ENCODE peak calls at places on chromosomes 3 and 15, in ten cellular contexts. S is posterior vena cava; F is NCI-H774; N is CD8-positive, alpha-beta T cell; P is HAP-1; J is Panc1; R is A172; H is IMR-90; C is breast epithelium; W is stimulated activated CD8-positive, alpha-beta memory T cell treated with anti-CD3 and anti-CD28 coated beads, Interleukin-4, amount 100 ng/mL, for 24 hours. Z is an unnamed sample.
A peak's percentile ranks its signal among the peaks of the same experiment; 100 is the strongest.

GRCh38 chr15:85828026-85828597 is 33.4 kb upstream of the KLHL25 start:
- DNase-seq in S (no peak), F (no peak), N (no peak), P (no peak), J (no peak), R (no peak), H (no peak), C (no peak), W (no peak), Z (no peak)

GRCh38 chr15:57411945-57412768 is 35.9 kb downstream of the CGNL1 start:
- DNase-seq in S (no peak), F (no peak), N (no peak), P (no peak), J (no peak), R (no peak), H (no peak), C (no peak), W (no peak), Z (no peak)

GRCh38 chr3:127671523-127672428 is 976 bp upstream of the ABTB1 start:
- DNase-seq in S (peak; percentile 84), F (no peak), N (peak; percentile 73), P (no peak), J (no peak), R (no peak), H (no peak), C (no peak), W (no peak), Z (no peak)

GRCh38 chr3:52529376-52530333 is 4.0 kb downstream of the NT5DC2 start:
- DNase-seq in S (peak; percentile 82), F (no peak), N (no peak), P (no peak), J (no peak), R (no peak), H (peak; percentile 46), C (no peak), W (no peak), Z (no peak)

GRCh38 chr3:73490453-73491311 is 134.1 kb downstream of the PDZRN3 start:
- DNase-seq in S (no peak), F (no peak), N (no peak), P (no peak), J (no peak), R (no peak), H (peak; percentile 70), C (no peak), W (no peak), Z (no peak)

GRCh38 chr3:61299981-61300380 is 48.7 kb upstream of the FHIT start:
- DNase-seq in S (no peak), F (no peak), N (no peak), P (peak; percentile 16), J (no peak), R (no peak), H (no peak), C (no peak), W (no peak), Z (no peak)

GRCh38 chr15:101063891-101064794 is 145.0 kb downstream of the LRRK1 start:
- DNase-seq in S (no peak), F (no peak), N (no peak), P (no peak), J (no peak), R (no peak), H (no peak), C (no peak), W (no peak), Z (no peak)

GRCh38 chr3:62131620-62132019 is 241.7 kb downstream of the FEZF2 start:
- DNase-seq in S (no peak), F (no peak), N (no peak), P (peak; percentile 16), J (no peak), R (no peak), H (peak; percentile 11), C (no peak), W (no peak), Z (no peak)

GRCh38 chr3:195442573-195443390 is at the start of gene ACAP2:
- DNase-seq in S (peak; percentile 100), F (peak; percentile 100), N (peak; percentile 99), P (peak; percentile 97), J (peak; percentile 93), R (peak; percentile 99), H (peak; percentile 99), C (peak; percentile 100), W (peak; percentile 99), Z (peak; percentile 99)

GRCh38 chr15:36940207-36940606 is 160.1 kb downstream of the MEIS2 start:
- DNase-seq in S (no peak), F (no peak), N (no peak), P (no peak), J (no peak), R (no peak), H (no peak), C (no peak), W (no peak), Z (no peak)

GRCh38 chr3:157626817-157627216 is 123.6 kb upstream of the VEPH1 start:
- DNase-seq in S (no peak), F (no peak), N (no peak), P (no peak), J (no peak), R (no peak), H (no peak), C (no peak), W (no peak), Z (no peak)

GRCh38 chr15:81851307-81851706 is 194.5 kb downstream of the MEX3B start:
- DNase-seq in S (no peak), F (no peak), N (no peak), P (no peak), J (no peak), R (no peak), H (no peak), C (no peak), W (no peak), Z (no peak)

GRCh38 chr3:157282261-157283191 is 122.6 kb upstream of the CCNL1 start:
- DNase-seq in S (peak; percentile 85), F (no peak), N (no peak), P (no peak), J (no peak), R (peak; percentile 84), H (peak; percentile 93), C (peak; percentile 42), W (no peak), Z (no peak)

GRCh38 chr3:53109190-53109589 is 21.0 kb downstream of the RFT1 start:
- DNase-seq in S (no peak), F (no peak), N (no peak), P (no peak), J (no peak), R (peak; percentile 78), H (peak; percentile 83), C (peak; percentile 59), W (no peak), Z (no peak)

GRCh38 chr15:28098766-28099554 is at the start of gene OCA2:
- DNase-seq in S (peak; percentile 85), F (peak; percentile 32), N (peak; percentile 63), P (peak; percentile 55), J (no peak), R (no peak), H (peak; percentile 30), C (peak; percentile 39), W (peak; percentile 44), Z (no peak)

GRCh38 chr3:187465503-187465902 is 97.3 kb downstream of the RTP4 start:
- DNase-seq in S (no peak), F (no peak), N (no peak), P (peak; percentile 23), J (no peak), R (no peak), H (no peak), C (no peak), W (no peak), Z (no peak)

GRCh38 chr3:149198611-149199010 is 23.0 kb downstream of the CP start:
- DNase-seq in S (no peak), F (no peak), N (no peak), P (peak; percentile 78), J (no peak), R (peak; percentile 6), H (peak; percentile 63), C (no peak), W (no peak), Z (no peak)

GRCh38 chr15:63463793-63464192 is 40.6 kb upstream of the USP3 start:
- DNase-seq in S (no peak), F (no peak), N (no peak), P (no peak), J (no peak), R (no peak), H (no peak), C (no peak), W (no peak), Z (no peak)

GRCh38 chr3:43742935-43743334 is 52.2 kb downstream of the ABHD5 start:
- DNase-seq in S (no peak), F (no peak), N (no peak), P (no peak), J (no peak), R (no peak), H (peak; percentile 62), C (no peak), W (no peak), Z (no peak)

GRCh38 chr3:73470851-73471250 is 153.9 kb downstream of the PDZRN3 start:
- DNase-seq in S (no peak), F (no peak), N (no peak), P (no peak), J (no peak), R (no peak), H (no peak), C (no peak), W (no peak), Z (no peak)

GRCh38 chr3:117818592-117818991 is 1109.0 kb downstream of the TUSC7 start:
- DNase-seq in S (no peak), F (no peak), N (no peak), P (no peak), J (no peak), R (no peak), H (no peak), C (no peak), W (no peak), Z (no peak)

GRCh38 chr15:41659190-41659589 is 1.0 kb upstream of the MGA start:
- DNase-seq in S (no peak), F (no peak), N (no peak), P (no peak), J (no peak), R (no peak), H (no peak), C (no peak), W (no peak), Z (no peak)

GRCh38 chr3:69020424-69020823 is 6.9 kb upstream of the EOGT start:
- DNase-seq in S (no peak), F (no peak), N (no peak), P (no peak), J (no peak), R (no peak), H (no peak), C (no peak), W (no peak), Z (no peak)

GRCh38 chr3:5479229-5479799 is 291.8 kb downstream of the EDEM1 start:
- DNase-seq in S (no peak), F (no peak), N (no peak), P (no peak), J (no peak), R (peak; percentile 2), H (no peak), C (no peak), W (no peak), Z (no peak)

GRCh38 chr3:12300137-12300536 is 11.3 kb downstream of the PPARG start:
- DNase-seq in S (no peak), F (no peak), N (no peak), P (peak; percentile 30), J (no peak), R (no peak), H (no peak), C (no peak), W (no peak), Z (no peak)

GRCh38 chr15:60971719-60972118 is 257.4 kb downstream of the RORA start:
- DNase-seq in S (no peak), F (no peak), N (no peak), P (no peak), J (no peak), R (no peak), H (no peak), C (no peak), W (no peak), Z (no peak)

GRCh38 chr15:89101302-89102191 is 13.3 kb downstream of the ABHD2 start:
- DNase-seq in S (peak; percentile 90), F (no peak), N (no peak), P (no peak), J (peak; percentile 97), R (peak; percentile 98), H (peak; percentile 100), C (peak; percentile 92), W (no peak), Z (no peak)

GRCh38 chr15:67089218-67090193 is 24.1 kb downstream of the SMAD3 start:
- DNase-seq in S (peak; percentile 53), F (no peak), N (no peak), P (no peak), J (no peak), R (peak; percentile 67), H (peak; percentile 80), C (no peak), W (no peak), Z (no peak)

Z was measured in GM18507.